ENCODE peak calls at places on chromosomes 3 and 15, in five cellular contexts. L is CD8-positive, alpha-beta T cell; N is NCI-H1105; J is NCI-H1436; Q is GM12891. M is an unnamed sample.
A peak's percentile ranks its signal among the peaks of the same experiment; 100 is the strongest.

GRCh38 chr3:130838898-130839572 is 54.8 kb upstream of the ATP2C1 start:
- DNase-seq in N (no peak), L (no peak), J (no peak), Q (no peak), M (no peak)

GRCh38 chr3:181726351-181727121 is 14.8 kb downstream of the SOX2 start:
- DNase-seq in L (no peak), Q (no peak), N (no peak), J (peak; percentile 91), M (no peak)

GRCh38 chr3:59040902-59041301 is 8.9 kb downstream of the CFAP20DC start:
- DNase-seq in J (no peak), N (no peak), L (no peak), Q (no peak), M (no peak)

GRCh38 chr15:77001966-77002365 is 7.0 kb downstream of the PSTPIP1 start:
- DNase-seq in L (no peak), Q (no peak), N (no peak), J (no peak), M (no peak)

GRCh38 chr3:64922213-64922612 is 234.4 kb upstream of the ADAMTS9 start:
- DNase-seq in J (no peak), Q (no peak), L (no peak), N (no peak), M (no peak)

GRCh38 chr15:91258436-91258779 is 158.4 kb downstream of the SV2B start:
- DNase-seq in Q (no peak), N (no peak), J (no peak), L (no peak), M (peak; percentile 46)

GRCh38 chr15:98321916-98322315 is 326.4 kb upstream of the IGF1R start:
- DNase-seq in J (peak; percentile 64), Q (no peak), L (no peak), N (peak; percentile 32), M (no peak)

GRCh38 chr3:42123012-42123581 is 31.9 kb downstream of the TRAK1 start:
- DNase-seq in L (no peak), Q (no peak), N (no peak), J (no peak), M (no peak)

GRCh38 chr3:184524981-184525336 is 36.6 kb upstream of the EPHB3 start:
- DNase-seq in Q (no peak), N (no peak), L (no peak), J (no peak), M (no peak)

GRCh38 chr15:97759363-97759762 is 201.1 kb upstream of the ARRDC4 start:
- DNase-seq in Q (no peak), N (no peak), L (no peak), J (no peak), M (no peak)

GRCh38 chr15:80693682-80694623 is 1.2 kb upstream of the ABHD17C start:
- DNase-seq in Q (no peak), L (no peak), N (no peak), J (no peak), M (peak; percentile 55)

GRCh38 chr15:59330649-59331048 is 42.0 kb downstream of the MYO1E start:
- DNase-seq in L (no peak), J (no peak), N (no peak), Q (no peak), M (no peak)

GRCh38 chr3:189001559-189001958 is 170.2 kb upstream of the TPRG1 start:
- DNase-seq in J (no peak), L (no peak), Q (no peak), N (no peak), M (no peak)

GRCh38 chr3:45931476-45931875 is 11.8 kb upstream of the CXCR6 start:
- DNase-seq in Q (no peak), J (no peak), L (no peak), N (no peak), M (no peak)

GRCh38 chr3:3302964-3303363 is 123.5 kb upstream of the CRBN start:
- DNase-seq in N (no peak), J (no peak), L (no peak), Q (no peak), M (no peak)

GRCh38 chr3:195251336-195252065 is 19.5 kb downstream of the XXYLT1 start:
- DNase-seq in L (no peak), J (no peak), Q (no peak), N (no peak), M (no peak)